ENCODE peak calls at places on chromosomes 16 and 17, in six cellular contexts. One of them, this sample, is unnamed.

GRCh38 chr16:1481906-1482835 is 6.6 kb downstream of the PTX4 start:
- DNase-seq in HepG2: no peak
- DNase-seq in K562: no peak
- DNase-seq in A549: no peak
- DNase-seq in endothelial cell of umbilical vein: no peak
- DNase-seq in GM12878: no peak
- DNase-seq in this sample: no peak

GRCh38 chr17:17919169-17920107 is 52.8 kb downstream of the TOM1L2 start:
- DNase-seq in HepG2: peak; percentile 75
- DNase-seq in K562: peak; percentile 63
- DNase-seq in A549: peak; percentile 86
- DNase-seq in endothelial cell of umbilical vein: peak; percentile 78
- DNase-seq in GM12878: peak; percentile 39
- DNase-seq in this sample: peak; percentile 88

GRCh38 chr16:87950765-87951549 is at the start of gene BANP:
- DNase-seq in HepG2: peak; percentile 99
- DNase-seq in K562: peak; percentile 99
- DNase-seq in A549: peak; percentile 100
- DNase-seq in endothelial cell of umbilical vein: peak; percentile 98
- DNase-seq in GM12878: peak; percentile 97
- DNase-seq in this sample: peak; percentile 100

GRCh38 chr16:11835891-11836652 is 15.3 kb downstream of the RSL1D1 start:
- DNase-seq in HepG2: no peak
- DNase-seq in K562: no peak
- DNase-seq in A549: no peak
- DNase-seq in endothelial cell of umbilical vein: no peak
- DNase-seq in GM12878: no peak
- DNase-seq in this sample: no peak

GRCh38 chr17:41284546-41284945 is 9.0 kb downstream of the KRTAP9-7 start:
- DNase-seq in HepG2: no peak
- DNase-seq in K562: peak; percentile 1
- DNase-seq in A549: no peak
- DNase-seq in endothelial cell of umbilical vein: peak; percentile 0
- DNase-seq in GM12878: no peak
- DNase-seq in this sample: peak; percentile 19

GRCh38 chr16:1291576-1291974 is 17.9 kb upstream of the UBE2I start:
- DNase-seq in HepG2: no peak
- DNase-seq in K562: no peak
- DNase-seq in A549: no peak
- DNase-seq in endothelial cell of umbilical vein: no peak
- DNase-seq in GM12878: no peak
- DNase-seq in this sample: no peak

GRCh38 chr17:72361892-72362291 is 241.1 kb downstream of the SOX9 start:
- DNase-seq in HepG2: no peak
- DNase-seq in K562: no peak
- DNase-seq in A549: no peak
- DNase-seq in endothelial cell of umbilical vein: no peak
- DNase-seq in GM12878: no peak
- DNase-seq in this sample: no peak

GRCh38 chr17:37405955-37406634 is 541 bp downstream of the ACACA start:
- DNase-seq in HepG2: no peak
- DNase-seq in K562: no peak
- DNase-seq in A549: peak; percentile 22
- DNase-seq in endothelial cell of umbilical vein: peak; percentile 56
- DNase-seq in GM12878: no peak
- DNase-seq in this sample: no peak

GRCh38 chr16:85208181-85208580 is 95.9 kb upstream of the CIBAR2 start:
- DNase-seq in HepG2: no peak
- DNase-seq in K562: no peak
- DNase-seq in A549: no peak
- DNase-seq in endothelial cell of umbilical vein: no peak
- DNase-seq in GM12878: no peak
- DNase-seq in this sample: no peak

GRCh38 chr17:81928497-81929252 is 1.1 kb upstream of the MAFG start:
- DNase-seq in HepG2: no peak
- DNase-seq in K562: no peak
- DNase-seq in A549: no peak
- DNase-seq in endothelial cell of umbilical vein: no peak
- DNase-seq in GM12878: no peak
- DNase-seq in this sample: peak; percentile 36

GRCh38 chr16:78437352-78437968 is 338.0 kb downstream of the WWOX start:
- DNase-seq in HepG2: peak; percentile 38
- DNase-seq in K562: peak; percentile 79
- DNase-seq in A549: peak; percentile 27
- DNase-seq in endothelial cell of umbilical vein: peak; percentile 2
- DNase-seq in GM12878: no peak
- DNase-seq in this sample: peak; percentile 45

GRCh38 chr17:751269-752001 is 629 bp downstream of the GEMIN4 start:
- DNase-seq in HepG2: no peak
- DNase-seq in K562: peak; percentile 20
- DNase-seq in A549: peak; percentile 62
- DNase-seq in endothelial cell of umbilical vein: peak; percentile 39
- DNase-seq in GM12878: no peak
- DNase-seq in this sample: peak; percentile 69

GRCh38 chr17:57892820-57893595 is 43.2 kb upstream of the MRPS23 start:
- DNase-seq in HepG2: peak; percentile 97
- DNase-seq in K562: no peak
- DNase-seq in A549: peak; percentile 92
- DNase-seq in endothelial cell of umbilical vein: peak; percentile 81
- DNase-seq in GM12878: no peak
- DNase-seq in this sample: peak; percentile 98

GRCh38 chr17:75846701-75847594 is 2.7 kb upstream of the UNC13D start:
- DNase-seq in HepG2: peak; percentile 95
- DNase-seq in K562: peak; percentile 20
- DNase-seq in A549: no peak
- DNase-seq in endothelial cell of umbilical vein: no peak
- DNase-seq in GM12878: no peak
- DNase-seq in this sample: no peak

GRCh38 chr16:27230562-27230991 is 27.3 kb downstream of the KDM8 start:
- DNase-seq in HepG2: no peak
- DNase-seq in K562: no peak
- DNase-seq in A549: no peak
- DNase-seq in endothelial cell of umbilical vein: no peak
- DNase-seq in GM12878: no peak
- DNase-seq in this sample: peak; percentile 94

GRCh38 chr16:50550035-50550434 is 1.8 kb downstream of the NKD1 start:
- DNase-seq in HepG2: no peak
- DNase-seq in K562: no peak
- DNase-seq in A549: no peak
- DNase-seq in endothelial cell of umbilical vein: no peak
- DNase-seq in GM12878: no peak
- DNase-seq in this sample: no peak

GRCh38 chr16:14505846-14506245 is 124.2 kb downstream of the PARN start:
- DNase-seq in HepG2: peak; percentile 65
- DNase-seq in K562: no peak
- DNase-seq in A549: peak; percentile 92
- DNase-seq in endothelial cell of umbilical vein: peak; percentile 59
- DNase-seq in GM12878: no peak
- DNase-seq in this sample: no peak

GRCh38 chr17:45171338-45172231 is 9.9 kb downstream of the HEXIM2 start:
- DNase-seq in HepG2: peak; percentile 94
- DNase-seq in K562: peak; percentile 40
- DNase-seq in A549: peak; percentile 96
- DNase-seq in endothelial cell of umbilical vein: no peak
- DNase-seq in GM12878: no peak
- DNase-seq in this sample: peak; percentile 64

GRCh38 chr16:88569985-88570690 is at the start of gene ZC3H18:
- DNase-seq in HepG2: peak; percentile 91
- DNase-seq in K562: peak; percentile 99
- DNase-seq in A549: peak; percentile 95
- DNase-seq in endothelial cell of umbilical vein: peak; percentile 97
- DNase-seq in GM12878: peak; percentile 68
- DNase-seq in this sample: peak; percentile 97

GRCh38 chr17:36837616-36838272 is 99.5 kb upstream of the LHX1 start:
- DNase-seq in HepG2: no peak
- DNase-seq in K562: no peak
- DNase-seq in A549: no peak
- DNase-seq in endothelial cell of umbilical vein: no peak
- DNase-seq in GM12878: no peak
- DNase-seq in this sample: no peak

GRCh38 chr17:12924614-12925013 is 93.2 kb downstream of the ELAC2 start:
- DNase-seq in HepG2: no peak
- DNase-seq in K562: no peak
- DNase-seq in A549: no peak
- DNase-seq in endothelial cell of umbilical vein: no peak
- DNase-seq in GM12878: no peak
- DNase-seq in this sample: no peak

GRCh38 chr16:88010971-88011483 is 59.8 kb downstream of the BANP start:
- DNase-seq in HepG2: no peak
- DNase-seq in K562: no peak
- DNase-seq in A549: no peak
- DNase-seq in endothelial cell of umbilical vein: no peak
- DNase-seq in GM12878: no peak
- DNase-seq in this sample: no peak

GRCh38 chr17:37037590-37038155 is 88.9 kb downstream of the AATF start:
- DNase-seq in HepG2: no peak
- DNase-seq in K562: no peak
- DNase-seq in A549: no peak
- DNase-seq in endothelial cell of umbilical vein: no peak
- DNase-seq in GM12878: no peak
- DNase-seq in this sample: no peak

GRCh38 chr17:66431080-66431795 is 128.8 kb downstream of the PRKCA start:
- DNase-seq in HepG2: no peak
- DNase-seq in K562: no peak
- DNase-seq in A549: no peak
- DNase-seq in endothelial cell of umbilical vein: no peak
- DNase-seq in GM12878: no peak
- DNase-seq in this sample: peak; percentile 35
- TF ChIP-seq MYC in HepG2: no peak
- TF ChIP-seq MYC in K562: no peak
- TF ChIP-seq MYC in A549: no peak
- TF ChIP-seq MYC in endothelial cell of umbilical vein: no peak
- TF ChIP-seq MYC in GM12878: no peak
- TF ChIP-seq MYC in this sample: no peak

GRCh38 chr17:79570653-79571052 is 40.2 kb downstream of the RBFOX3 start:
- DNase-seq in HepG2: no peak
- DNase-seq in K562: no peak
- DNase-seq in A549: no peak
- DNase-seq in endothelial cell of umbilical vein: no peak
- DNase-seq in GM12878: no peak
- DNase-seq in this sample: no peak

GRCh38 chr17:79572136-79572915 is 38.5 kb downstream of the RBFOX3 start:
- DNase-seq in HepG2: no peak
- DNase-seq in K562: no peak
- DNase-seq in A549: no peak
- DNase-seq in endothelial cell of umbilical vein: no peak
- DNase-seq in GM12878: no peak
- DNase-seq in this sample: no peak

GRCh38 chr17:79565606-79566250 is 45.1 kb downstream of the RBFOX3 start:
- DNase-seq in HepG2: no peak
- DNase-seq in K562: no peak
- DNase-seq in A549: no peak
- DNase-seq in endothelial cell of umbilical vein: no peak
- DNase-seq in GM12878: no peak
- DNase-seq in this sample: no peak

GRCh38 chr17:79566251-79566955 is 44.4 kb downstream of the RBFOX3 start:
- DNase-seq in HepG2: no peak
- DNase-seq in K562: no peak
- DNase-seq in A549: no peak
- DNase-seq in endothelial cell of umbilical vein: no peak
- DNase-seq in GM12878: no peak
- DNase-seq in this sample: no peak

DNA sequence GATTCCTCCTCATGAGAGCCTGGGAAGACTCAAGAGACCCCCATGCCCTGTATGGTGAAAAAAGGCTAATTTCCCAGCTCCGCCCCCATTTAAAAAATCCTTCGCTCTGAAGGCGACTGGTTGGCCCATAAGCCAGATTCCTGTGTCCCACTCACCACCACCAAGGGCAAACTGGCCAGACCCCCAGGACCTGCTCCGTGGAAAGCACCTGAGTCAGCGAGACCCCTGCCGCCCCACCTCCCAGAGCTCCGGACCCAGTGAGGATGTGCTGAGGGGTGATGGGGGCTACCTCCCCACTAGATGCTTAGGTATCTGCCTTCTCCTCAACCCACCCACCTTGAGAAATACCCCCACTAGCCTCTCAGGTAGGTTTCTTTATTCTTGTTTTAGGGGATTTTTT is 42.2 kb downstream of the RBFOX3 start:
- DNase-seq in HepG2: no peak
- DNase-seq in K562: no peak
- DNase-seq in A549: no peak
- DNase-seq in endothelial cell of umbilical vein: no peak
- DNase-seq in GM12878: no peak
- DNase-seq in this sample: no peak
- TF ChIP-seq MYC in HepG2: no peak
- TF ChIP-seq MYC in K562: no peak
- TF ChIP-seq MYC in A549: no peak
- TF ChIP-seq MYC in endothelial cell of umbilical vein: no peak
- TF ChIP-seq MYC in GM12878: no peak
- TF ChIP-seq MYC in this sample: no peak

DNA sequence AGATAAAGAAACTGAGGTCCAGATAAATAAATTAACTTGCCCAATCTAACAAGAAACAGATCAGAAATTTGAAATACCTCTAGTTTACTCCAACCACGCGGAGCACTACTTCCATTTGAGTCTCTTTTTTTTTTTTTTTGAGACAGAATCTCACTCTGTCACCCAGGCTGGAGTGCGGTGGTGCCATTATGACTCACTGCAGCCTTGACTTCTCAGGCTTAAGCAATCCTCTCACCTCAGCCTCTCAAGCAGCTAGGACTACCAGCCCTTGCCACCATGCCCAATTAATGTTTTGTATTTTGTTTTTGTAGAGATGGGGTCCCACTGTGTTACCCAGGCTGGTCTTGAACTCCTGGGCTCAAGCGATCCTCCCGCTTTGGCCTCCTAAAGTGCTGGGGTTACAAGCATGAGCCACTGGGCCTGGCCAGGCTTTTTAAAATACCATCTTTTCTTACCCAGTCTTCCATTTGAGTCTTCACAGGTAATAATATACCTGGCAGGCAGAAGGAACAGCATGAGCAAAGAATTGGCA is 3.3 kb upstream of the NACA2 start:
- DNase-seq in HepG2: no peak
- DNase-seq in K562: no peak
- DNase-seq in A549: no peak
- DNase-seq in endothelial cell of umbilical vein: no peak
- DNase-seq in GM12878: no peak
- DNase-seq in this sample: peak; percentile 38
- TF ChIP-seq MYC in HepG2: no peak
- TF ChIP-seq MYC in K562: no peak
- TF ChIP-seq MYC in A549: no peak
- TF ChIP-seq MYC in endothelial cell of umbilical vein: no peak
- TF ChIP-seq MYC in GM12878: no peak
- TF ChIP-seq MYC in this sample: no peak

DNA sequence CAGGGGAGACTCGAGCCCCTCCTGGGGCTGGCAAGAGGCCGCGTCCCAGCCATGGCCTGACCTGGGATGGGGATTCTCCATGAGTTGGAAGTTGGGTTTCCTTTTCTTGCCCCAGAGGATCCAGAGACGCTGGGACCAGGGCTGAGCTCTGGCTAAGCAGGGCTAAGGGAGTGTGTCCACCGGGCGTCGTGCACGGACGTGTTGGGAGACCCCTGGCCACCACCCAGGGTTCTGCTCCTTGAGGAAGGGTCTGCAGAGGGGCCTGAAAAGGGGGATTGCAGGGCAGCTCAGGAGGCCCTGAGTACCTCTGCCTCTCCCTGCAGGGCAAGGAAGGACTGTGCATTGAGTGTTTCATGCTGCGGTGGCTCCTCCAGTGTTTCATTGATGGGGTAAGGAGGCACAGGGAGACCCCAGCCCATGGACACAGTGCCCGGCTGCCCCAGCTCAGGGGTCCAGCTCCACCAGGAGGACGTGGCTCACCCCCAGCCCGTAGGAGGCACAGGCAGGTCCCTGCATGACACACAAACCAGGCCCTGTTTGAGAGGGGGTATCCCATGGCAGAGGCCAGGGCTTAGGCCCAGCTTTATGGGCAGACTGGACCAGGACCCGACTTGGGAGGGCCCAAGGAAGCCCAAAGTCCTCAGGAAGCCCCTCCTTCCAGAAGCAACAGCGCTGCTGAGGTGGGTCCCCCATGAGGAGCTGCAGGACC is 47.5 kb downstream of the USP22 start:
- DNase-seq in HepG2: no peak
- DNase-seq in K562: no peak
- DNase-seq in A549: no peak
- DNase-seq in endothelial cell of umbilical vein: no peak
- DNase-seq in GM12878: no peak
- DNase-seq in this sample: no peak
- TF ChIP-seq MYC in HepG2: no peak
- TF ChIP-seq MYC in K562: no peak
- TF ChIP-seq MYC in A549: no peak
- TF ChIP-seq MYC in endothelial cell of umbilical vein: no peak
- TF ChIP-seq MYC in GM12878: no peak
- TF ChIP-seq MYC in this sample: no peak